ENCODE peak calls at places on chromosomes 7 and 10, in five cellular contexts. E, H, U, T and K are unnamed samples.

GRCh38 chr10:43606323-43607198 is at the start of gene ZNF485:
- DNase-seq in E (peak; percentile 11), T (peak; percentile 69), U (peak; percentile 20), H (peak; percentile 74), K (peak; percentile 86)

GRCh38 chr10:46992794-46993552 is 81.7 kb downstream of the PTPN20 start:
- DNase-seq in U (no peak), E (no peak), T (peak; percentile 42), H (peak; percentile 18), K (peak; percentile 76)

GRCh38 chr10:109732254-109732653 is 191.1 kb downstream of the XPNPEP1 start:
- DNase-seq in H (no peak), T (no peak), U (no peak), E (no peak), K (no peak)

GRCh38 chr7:140062118-140062527 is 628 bp downstream of the PARP12 start:
- DNase-seq in H (peak; percentile 41), E (peak; percentile 33), U (no peak), T (no peak), K (peak; percentile 37)

GRCh38 chr10:130222381-130222780 is 86.2 kb downstream of the GLRX3 start:
- DNase-seq in E (no peak), T (no peak), U (no peak), H (no peak), K (no peak)

GRCh38 chr10:29007748-29008610 is 280.9 kb upstream of the LYZL1 start:
- DNase-seq in T (no peak), H (peak; percentile 58), E (no peak), U (no peak), K (no peak)

GRCh38 chr10:125038637-125039036 is 96.7 kb downstream of the ZRANB1 start:
- DNase-seq in H (no peak), U (no peak), E (no peak), T (no peak), K (no peak)

GRCh38 chr7:31476073-31476745 is 37.7 kb upstream of the ITPRID1 start:
- DNase-seq in T (no peak), H (no peak), E (no peak), U (no peak), K (no peak)

GRCh38 chr7:2496375-2496774 is 20.2 kb upstream of the GRIFIN start:
- DNase-seq in T (no peak), E (no peak), H (no peak), U (no peak), K (no peak)

GRCh38 chr10:55374917-55375316 is 573.9 kb upstream of the PCDH15 start:
- DNase-seq in U (no peak), T (no peak), E (no peak), H (no peak), K (no peak)

GRCh38 chr10:72335394-72336258 is 19.1 kb downstream of the DNAJB12 start:
- DNase-seq in E (no peak), H (peak; percentile 11), T (no peak), U (no peak), K (no peak)

GRCh38 chr10:33309410-33309809 is 25.1 kb downstream of the NRP1 start:
- DNase-seq in U (no peak), E (no peak), H (no peak), T (no peak), K (no peak)

GRCh38 chr10:31315453-31315852 is 3.6 kb upstream of the ZEB1 start:
- DNase-seq in E (no peak), H (no peak), T (no peak), U (no peak), K (peak; percentile 100)

GRCh38 chr10:95374597-95375209 is 83.9 kb upstream of the PDLIM1 start:
- DNase-seq in T (peak; percentile 85), U (peak; percentile 51), E (peak; percentile 48), H (peak; percentile 89), K (peak; percentile 82)

GRCh38 chr10:1110674-1111119 is 54.5 kb downstream of the WDR37 start:
- DNase-seq in E (no peak), T (peak; percentile 31), U (no peak), H (no peak), K (no peak)

GRCh38 chr10:17214991-17215781 is 12.9 kb upstream of the VIM start:
- DNase-seq in T (peak; percentile 60), H (no peak), U (no peak), E (no peak), K (peak; percentile 98)

GRCh38 chr7:81327468-81327867 is 408.6 kb upstream of the SEMA3C start:
- DNase-seq in T (no peak), E (no peak), U (no peak), H (no peak), K (no peak)

GRCh38 chr7:135512135-135512887 is 2.4 kb upstream of the CNOT4 start:
- DNase-seq in U (peak; percentile 26), E (peak; percentile 56), H (peak; percentile 63), T (peak; percentile 22), K (peak; percentile 93)

GRCh38 chr10:95201736-95202135 is 7.7 kb downstream of the ACSM6 start:
- DNase-seq in H (no peak), T (peak; percentile 80), U (no peak), E (no peak), K (peak; percentile 48)

GRCh38 chr10:87860156-87860795 is 3.1 kb downstream of the KLLN start:
- DNase-seq in H (peak; percentile 53), U (peak; percentile 36), T (peak; percentile 65), E (peak; percentile 61), K (peak; percentile 85)

GRCh38 chr7:18356195-18356645 is 139.3 kb upstream of the HDAC9 start:
- DNase-seq in E (no peak), T (peak; percentile 32), H (peak; percentile 23), U (no peak), K (peak; percentile 79)

GRCh38 chr7:114423218-114423496 is 8.5 kb downstream of the FOXP2 start:
- DNase-seq in U (no peak), E (no peak), T (no peak), H (no peak), K (no peak)

GRCh38 chr10:5894873-5895272 is 4.8 kb downstream of the FBH1 start:
- DNase-seq in E (no peak), H (no peak), U (no peak), T (no peak), K (no peak)